ENCODE peak calls at places on chromosomes 16 and 17, in seven cellular contexts. D is H1, P is heart right ventricle, X is thoracic aorta, O is H9, C is Caco-2, E is epithelial cell of esophagus. G is an unnamed sample.
A peak's percentile ranks its signal among the peaks of the same experiment; 100 is the strongest.

GRCh38 chr16:82954224-82954929 is 327.6 kb downstream of the CDH13 start:
- DNase-seq in E (no peak), O (no peak), D (no peak), C (no peak), P (no peak), X (no peak), G (no peak)

GRCh38 chr17:41444186-41444585 is 3.4 kb upstream of the KRT38 start:
- DNase-seq in P (no peak), O (no peak), X (no peak), D (no peak), C (no peak), E (no peak), G (no peak)

GRCh38 chr16:17397499-17397891 is 73.3 kb downstream of the XYLT1 start:
- DNase-seq in D (no peak), X (no peak), O (no peak), C (no peak), E (no peak), P (no peak), G (peak; percentile 35)

GRCh38 chr17:74565116-74565515 is 2.2 kb downstream of the CD300H start:
- DNase-seq in D (no peak), E (peak; percentile 13), O (no peak), X (no peak), P (no peak), C (no peak), G (no peak)

GRCh38 chr16:71467810-71468209 is 5.8 kb upstream of the ZNF23 start:
- DNase-seq in X (no peak), E (peak; percentile 56), O (peak; percentile 69), P (no peak), D (no peak), C (peak; percentile 50), G (peak; percentile 28)

GRCh38 chr16:67170168-67170947 is at the start of gene NOL3:
- DNase-seq in P (peak; percentile 89), O (peak; percentile 93), D (peak; percentile 79), E (peak; percentile 74), X (peak; percentile 73), C (peak; percentile 94), G (peak; percentile 81)

GRCh38 chr16:86363057-86363490 is 147.3 kb upstream of the FOXF1 start:
- DNase-seq in E (no peak), C (no peak), P (no peak), D (no peak), O (no peak), X (no peak), G (no peak)

GRCh38 chr17:41837761-41838538 is at the start of gene KLHL10:
- DNase-seq in D (no peak), P (no peak), X (no peak), E (no peak), C (no peak), O (no peak), G (no peak)

GRCh38 chr17:33240397-33240796 is 52.7 kb downstream of the ASIC2 start:
- DNase-seq in C (no peak), D (no peak), O (no peak), P (no peak), X (no peak), E (no peak), G (no peak)

GRCh38 chr16:29862383-29862883 is 593 bp downstream of the CDIPT start:
- DNase-seq in O (no peak), P (no peak), D (no peak), X (no peak), E (peak; percentile 25), C (no peak), G (peak; percentile 62)

GRCh38 chr16:81237282-81237681 is 1.2 kb upstream of the BCO1 start:
- DNase-seq in X (no peak), O (no peak), D (no peak), C (no peak), E (peak; percentile 44), P (peak; percentile 66), G (no peak)

GRCh38 chr16:61243954-61244353 is 792.3 kb downstream of the CDH8 start:
- DNase-seq in E (no peak), O (peak; percentile 28), D (no peak), P (no peak), C (no peak), X (no peak), G (no peak)

GRCh38 chr17:47649972-47650524 is 329 bp downstream of the KPNB1 start:
- DNase-seq in P (no peak), E (peak; percentile 58), O (no peak), D (no peak), X (peak; percentile 4), C (no peak), G (no peak)

GRCh38 chr16:48217708-48218107 is 26.4 kb upstream of the LONP2 start:
- DNase-seq in P (no peak), E (no peak), O (no peak), C (no peak), D (no peak), X (no peak), G (no peak)

GRCh38 chr16:1707193-1707790 is 1.3 kb downstream of the MAPK8IP3 start:
- DNase-seq in O (no peak), X (no peak), C (no peak), D (no peak), E (peak; percentile 48), P (no peak), G (no peak)

DNA sequence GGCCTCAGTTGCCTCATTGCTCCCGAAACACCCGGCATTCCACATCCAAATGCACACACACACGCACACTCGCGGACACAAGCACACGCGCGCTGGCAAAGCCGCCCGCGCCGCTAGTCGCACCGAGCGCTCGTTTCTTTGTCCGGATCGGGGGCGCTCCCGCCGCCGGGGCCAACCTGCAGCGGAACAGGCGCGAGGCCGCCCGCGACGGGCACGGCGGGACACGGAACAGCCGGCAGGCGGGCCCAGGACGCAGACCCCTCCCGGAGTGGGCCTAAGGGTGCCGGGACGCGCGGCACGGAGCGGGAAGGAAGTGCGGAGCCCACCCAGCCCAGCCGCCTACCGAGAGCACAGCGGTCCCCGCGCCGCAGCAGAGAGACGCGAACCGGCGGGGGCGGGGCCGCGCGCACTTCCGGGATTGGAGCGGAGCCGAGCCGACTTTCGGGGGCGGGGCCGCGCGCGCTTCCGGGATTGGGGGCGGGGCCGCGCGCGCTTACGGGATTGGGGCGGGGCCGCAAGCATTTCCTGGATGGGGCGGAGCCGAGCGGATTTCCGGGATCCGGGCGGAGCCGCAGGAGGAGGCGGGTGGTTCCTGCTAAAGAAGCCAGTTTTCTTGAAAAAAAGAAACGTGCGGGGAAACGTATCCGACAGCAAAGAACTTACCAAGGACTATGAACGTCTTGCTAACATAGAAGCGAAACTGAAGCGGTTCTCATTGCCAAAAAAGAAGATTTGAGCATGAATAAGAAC is at the start of gene CYBC1:
- DNase-seq in X (peak; percentile 56), C (peak; percentile 92), D (peak; percentile 95), O (peak; percentile 96), E (peak; percentile 92), P (peak; percentile 94), G (peak; percentile 94)
- TF ChIP-seq CTCF in X (no peak), C (no peak), D (no peak), O (no peak), E (no peak), P (no peak), G (no peak)

DNA sequence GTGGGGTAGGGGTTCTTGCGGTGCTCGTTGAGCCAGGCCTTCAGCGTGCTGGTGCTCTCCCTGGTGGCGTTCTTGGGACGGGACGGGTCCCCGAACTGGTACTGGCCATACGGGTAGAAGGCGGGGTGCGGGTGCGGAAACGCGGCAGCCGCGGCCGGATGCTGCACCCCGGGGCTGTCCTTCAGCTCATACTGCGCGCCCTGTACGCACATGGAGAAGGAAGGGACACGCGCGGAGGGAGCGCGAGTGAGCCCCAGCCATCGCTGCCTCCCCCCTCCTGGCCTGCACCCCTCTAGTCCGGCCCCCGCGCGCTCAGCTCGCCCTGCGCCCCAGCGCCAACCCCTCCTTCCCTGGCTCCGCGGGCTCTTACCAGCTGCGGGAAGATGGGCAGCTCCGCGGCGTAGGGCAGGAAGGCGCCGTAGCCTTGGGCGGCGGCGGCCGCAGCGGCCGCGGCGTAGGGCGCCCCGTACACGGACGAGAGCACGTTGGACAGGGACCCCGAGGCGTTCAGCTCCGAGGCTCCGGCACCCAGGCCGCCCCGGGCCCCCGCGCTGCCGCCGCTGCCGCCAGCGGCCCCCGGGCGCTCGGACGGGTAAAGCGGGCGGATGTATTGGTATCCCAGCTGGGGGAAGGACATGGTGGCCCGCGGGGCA is 1.0 kb downstream of the IRX3 start:
- DNase-seq in X (no peak), C (peak; percentile 56), D (no peak), E (peak; percentile 51), O (peak; percentile 49), P (peak; percentile 45), G (peak; percentile 45)
- TF ChIP-seq CTCF in X (no peak), C (peak; percentile 39), D (peak; percentile 15), E (no peak), O (peak; percentile 22), P (peak; percentile 18), G (no peak)

DNA sequence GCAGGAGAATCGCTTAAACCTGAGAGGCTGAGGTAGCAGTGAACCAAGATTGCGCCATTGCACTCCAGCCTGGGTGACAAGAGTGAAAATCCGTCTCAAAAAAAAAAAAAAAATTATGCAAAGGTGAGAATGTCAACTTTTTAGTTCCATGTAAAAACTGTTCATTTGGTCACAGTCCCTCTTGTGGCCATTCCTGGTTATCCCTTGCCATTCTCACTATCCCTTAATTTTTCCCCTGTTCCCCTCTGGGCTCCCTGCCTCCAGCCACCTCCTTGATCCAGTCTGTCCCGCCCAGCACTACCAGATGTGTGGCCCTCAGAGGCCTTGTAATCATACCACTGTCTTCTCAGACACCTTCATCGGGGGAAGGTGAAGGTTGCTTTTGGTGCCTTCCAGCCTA is 23.4 kb downstream of the DCAF7 start:
- DNase-seq in D (no peak), X (no peak), P (no peak), E (no peak), C (no peak), O (no peak), G (no peak)
- TF ChIP-seq CTCF in D (no peak), X (no peak), P (peak; percentile 23), E (peak; percentile 33), C (peak; percentile 44), O (peak; percentile 68), G (no peak)

GRCh38 chr17:4032245-4032644 is 68.0 kb upstream of the ATP2A3 start:
- DNase-seq in C (no peak), X (no peak), D (no peak), O (no peak), E (no peak), P (no peak), G (no peak)

GRCh38 chr17:4032738-4033137 is 68.5 kb upstream of the ATP2A3 start:
- DNase-seq in X (no peak), E (no peak), D (no peak), O (peak; percentile 58), P (no peak), C (no peak), G (no peak)

GRCh38 chr17:4038076-4038475 is 73.8 kb upstream of the ATP2A3 start:
- DNase-seq in C (no peak), E (no peak), P (no peak), D (no peak), O (no peak), X (no peak), G (no peak)

GRCh38 chr17:4035081-4035680 is 70.9 kb upstream of the ATP2A3 start:
- DNase-seq in O (no peak), P (no peak), X (no peak), D (no peak), C (no peak), E (no peak), G (no peak)

DNA sequence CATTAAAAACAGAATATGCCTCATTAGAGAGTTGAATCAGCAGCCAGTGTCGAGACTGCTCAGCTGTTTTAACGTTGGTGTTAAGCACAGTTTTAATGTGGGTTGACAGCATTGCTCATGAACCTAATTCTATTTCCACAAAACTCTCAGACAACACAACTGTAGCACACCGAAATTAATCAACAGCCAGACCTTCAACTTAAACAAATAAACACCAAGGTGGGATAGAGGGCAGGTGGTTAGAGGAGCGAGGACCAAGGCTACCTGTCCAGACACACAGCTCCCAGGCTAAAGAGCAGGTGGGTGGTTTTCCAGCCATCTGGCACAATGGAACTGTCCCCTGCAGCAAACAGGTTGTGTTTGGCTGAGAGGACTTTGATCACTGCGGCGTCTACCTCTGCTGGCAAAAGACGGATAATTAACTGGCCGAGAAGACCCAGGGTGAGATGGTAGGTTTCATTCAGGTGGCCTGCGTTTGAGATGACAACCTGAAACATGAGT is 69.6 kb upstream of the ATP2A3 start:
- DNase-seq in X (no peak), C (no peak), P (no peak), E (no peak), O (no peak), D (no peak), G (no peak)
- TF ChIP-seq CTCF in X (no peak), C (no peak), P (no peak), E (no peak), O (no peak), D (no peak), G (no peak)

G was measured in Calu3.